ENCODE peak calls at places on chromosomes 2 and 18, in nine cellular contexts. O is fibroblast of the conjunctiva, S is left lobe of liver, F is fibroblast of the aortic adventitia, C is DMS153, I is substantia nigra, T is activated T-helper 1 cell treated with Interleukin-2 at 50 U/mL for 16 hours, W is NAMALWA, R is T follicular helper cell. M is an unnamed sample.

GRCh38 chr2:240567872-240568677 is at the start of gene RNPEPL1:
- DNase-seq in C (peak), F (no peak), S (peak), I (peak), W (peak), R (peak), T (peak), O (no peak), M (no peak)

GRCh38 chr2:239152239-239152915 is 248.4 kb downstream of the HDAC4 start:
- DNase-seq in C (no peak), O (no peak), T (no peak), F (no peak), R (no peak), I (no peak), S (peak), W (no peak), M (no peak)

GRCh38 chr2:119803101-119803500 is 43.4 kb downstream of the PTPN4 start:
- DNase-seq in O (no peak), C (no peak), S (no peak), W (no peak), F (no peak), T (no peak), I (no peak), R (no peak), M (no peak)

GRCh38 chr18:44996261-44996660 is 315.6 kb downstream of the SETBP1 start:
- DNase-seq in R (no peak), O (no peak), C (no peak), W (peak), T (no peak), I (no peak), S (no peak), F (no peak), M (no peak)

GRCh38 chr18:22983175-22983574 is 50.0 kb downstream of the RBBP8 start:
- DNase-seq in F (peak), W (peak), T (no peak), I (no peak), O (peak), C (no peak), S (no peak), R (no peak), M (peak)

GRCh38 chr2:204586444-204587165 is 41.3 kb downstream of the PARD3B start:
- DNase-seq in F (no peak), T (no peak), W (no peak), C (no peak), I (no peak), O (no peak), R (no peak), S (no peak), M (no peak)

GRCh38 chr2:195543063-195543462 is 114.0 kb upstream of the SLC39A10 start:
- DNase-seq in O (no peak), I (no peak), F (no peak), C (no peak), T (no peak), S (no peak), W (no peak), R (no peak), M (no peak)

GRCh38 chr2:161161074-161161577 is 898 bp downstream of the TANK start:
- DNase-seq in O (no peak), I (no peak), T (no peak), W (peak), F (peak), S (no peak), R (no peak), C (no peak), M (no peak)

GRCh38 chr2:241951920-241952319 is 82.4 kb downstream of the RTP5 start:
- DNase-seq in W (no peak), C (no peak), R (no peak), O (no peak), S (no peak), F (no peak), I (no peak), T (no peak), M (no peak)

GRCh38 chr2:235685024-235685721 is 191.3 kb downstream of the AGAP1 start:
- DNase-seq in T (no peak), I (no peak), S (no peak), F (peak), W (no peak), O (no peak), C (no peak), R (no peak), M (no peak)

GRCh38 chr2:31132786-31133185 is 5.5 kb downstream of the GALNT14 start:
- DNase-seq in C (no peak), R (no peak), I (no peak), S (no peak), T (no peak), F (no peak), O (no peak), W (no peak), M (no peak)

GRCh38 chr18:2961828-2962227 is 51.1 kb downstream of the LPIN2 start:
- DNase-seq in W (peak), R (no peak), C (no peak), S (no peak), I (no peak), F (peak), T (no peak), O (no peak), M (no peak)

GRCh38 chr2:126359494-126359893 is 296.5 kb upstream of the GYPC start:
- DNase-seq in C (no peak), I (no peak), W (peak), O (no peak), R (no peak), F (peak), T (no peak), S (no peak), M (no peak)

GRCh38 chr2:171878481-171878993 is 15.5 kb downstream of the SLC25A12 start:
- DNase-seq in F (peak), S (no peak), T (no peak), C (peak), I (no peak), W (no peak), O (peak), R (no peak), M (peak)

GRCh38 chr2:65273344-65273743 is 45.7 kb downstream of the ACTR2 start:
- DNase-seq in T (no peak), W (no peak), I (no peak), F (no peak), C (no peak), S (no peak), O (no peak), R (no peak), M (no peak)

GRCh38 chr2:33437297-33437696 is 39.2 kb upstream of the RASGRP3 start:
- DNase-seq in T (no peak), R (no peak), F (peak), S (no peak), C (no peak), O (peak), W (no peak), I (no peak), M (peak)

GRCh38 chr2:109531221-109531620 is 82.5 kb downstream of the SEPTIN10 start:
- DNase-seq in W (no peak), O (no peak), C (no peak), T (no peak), I (no peak), S (peak), R (no peak), F (no peak), M (no peak)

GRCh38 chr2:127563458-127564428 is 28.3 kb downstream of the MYO7B start:
- DNase-seq in W (peak), S (no peak), R (no peak), F (no peak), C (no peak), I (no peak), O (no peak), T (no peak), M (no peak)

GRCh38 chr2:169360984-169361705 is 1.2 kb downstream of the LRP2 start:
- DNase-seq in T (no peak), I (peak), R (no peak), S (no peak), O (no peak), W (no peak), F (no peak), C (no peak), M (no peak)

GRCh38 chr2:20479835-20480234 is 33.0 kb downstream of the RHOB start:
- DNase-seq in W (no peak), C (no peak), O (no peak), I (no peak), R (no peak), S (peak), T (no peak), F (no peak), M (no peak)

GRCh38 chr18:48007955-48008701 is 77.7 kb upstream of the SMAD2 start:
- DNase-seq in O (no peak), S (peak), C (no peak), R (peak), I (peak), T (peak), W (no peak), F (no peak), M (no peak)

GRCh38 chr2:109448946-109449788 is 164.6 kb downstream of the SEPTIN10 start:
- DNase-seq in R (no peak), T (no peak), C (no peak), W (peak), F (peak), S (peak), O (no peak), I (peak), M (no peak)

GRCh38 chr2:177363332-177363731 is 29.2 kb upstream of the AGPS start:
- DNase-seq in S (no peak), W (no peak), R (no peak), T (no peak), I (no peak), F (no peak), O (no peak), C (no peak), M (no peak)

GRCh38 chr2:234881413-234882241 is 70.2 kb upstream of the SH3BP4 start:
- DNase-seq in O (peak), I (peak), T (no peak), F (peak), W (peak), C (no peak), R (no peak), S (peak), M (no peak)

GRCh38 chr2:122236152-122236892 is 480.9 kb downstream of the TSN start:
- DNase-seq in F (peak), I (no peak), T (no peak), R (no peak), O (peak), W (no peak), C (no peak), S (peak), M (no peak)

GRCh38 chr2:216578325-216578724 is 54.9 kb upstream of the IGFBP2 start:
- DNase-seq in W (no peak), O (no peak), S (no peak), I (no peak), R (no peak), C (no peak), F (no peak), T (no peak), M (no peak)

GRCh38 chr18:47283476-47283875 is 32.0 kb upstream of the SKOR2 start:
- DNase-seq in S (no peak), O (no peak), W (peak), I (no peak), C (no peak), R (no peak), T (no peak), F (peak), M (peak)

M was measured in AG09309.